ENCODE peak calls at places on chromosomes 1 and 21, in seven cellular contexts. P is HCT116; B is CD4-positive, alpha-beta memory T cell; S is astrocyte; K is endodermal cell; F is tibial artery; I is heart right ventricle. R is an unnamed sample.

GRCh38 chr1:216095400-216095799 is 327.8 kb downstream of the USH2A start:
- DNase-seq in S (no peak), I (no peak), F (no peak), K (peak; percentile 90), B (no peak), P (no peak), R (no peak)

GRCh38 chr1:94020764-94021579 is 100.0 kb downstream of the ABCA4 start:
- DNase-seq in P (no peak), F (no peak), K (peak; percentile 69), B (no peak), S (peak; percentile 100), I (no peak), R (no peak)

GRCh38 chr1:180603850-180604226 is 28.0 kb upstream of the XPR1 start:
- DNase-seq in F (no peak), K (no peak), I (no peak), P (no peak), B (no peak), S (no peak), R (no peak)

GRCh38 chr1:112312879-112313278 is 83.1 kb upstream of the CTTNBP2NL start:
- DNase-seq in I (no peak), S (no peak), K (peak; percentile 71), F (no peak), B (no peak), P (no peak), R (no peak)

GRCh38 chr1:96487961-96488360 is 233.6 kb upstream of the PTBP2 start:
- DNase-seq in P (no peak), F (peak; percentile 65), K (no peak), S (no peak), B (no peak), I (no peak), R (no peak)

GRCh38 chr1:101592861-101593260 is 356.0 kb downstream of the S1PR1 start:
- DNase-seq in K (no peak), S (peak; percentile 85), B (no peak), I (no peak), P (no peak), F (no peak), R (no peak)

GRCh38 chr1:245166471-245166885 is 11.7 kb downstream of the KIF26B start:
- DNase-seq in S (no peak), K (peak; percentile 53), F (no peak), P (no peak), B (no peak), I (no peak), R (no peak)

GRCh38 chr1:222028694-222029093 is 286.8 kb upstream of the DUSP10 start:
- DNase-seq in P (no peak), F (no peak), S (no peak), I (no peak), B (no peak), K (no peak), R (no peak)

GRCh38 chr21:45265721-45266517 is 21.8 kb downstream of the POFUT2 start:
- DNase-seq in I (no peak), P (no peak), S (no peak), B (no peak), F (peak; percentile 59), K (peak; percentile 31), R (no peak)

GRCh38 chr1:52056937-52057231 is 789 bp downstream of the BTF3L4 start:
- DNase-seq in S (peak; percentile 30), B (no peak), F (no peak), P (no peak), K (no peak), I (no peak), R (no peak)

DNA sequence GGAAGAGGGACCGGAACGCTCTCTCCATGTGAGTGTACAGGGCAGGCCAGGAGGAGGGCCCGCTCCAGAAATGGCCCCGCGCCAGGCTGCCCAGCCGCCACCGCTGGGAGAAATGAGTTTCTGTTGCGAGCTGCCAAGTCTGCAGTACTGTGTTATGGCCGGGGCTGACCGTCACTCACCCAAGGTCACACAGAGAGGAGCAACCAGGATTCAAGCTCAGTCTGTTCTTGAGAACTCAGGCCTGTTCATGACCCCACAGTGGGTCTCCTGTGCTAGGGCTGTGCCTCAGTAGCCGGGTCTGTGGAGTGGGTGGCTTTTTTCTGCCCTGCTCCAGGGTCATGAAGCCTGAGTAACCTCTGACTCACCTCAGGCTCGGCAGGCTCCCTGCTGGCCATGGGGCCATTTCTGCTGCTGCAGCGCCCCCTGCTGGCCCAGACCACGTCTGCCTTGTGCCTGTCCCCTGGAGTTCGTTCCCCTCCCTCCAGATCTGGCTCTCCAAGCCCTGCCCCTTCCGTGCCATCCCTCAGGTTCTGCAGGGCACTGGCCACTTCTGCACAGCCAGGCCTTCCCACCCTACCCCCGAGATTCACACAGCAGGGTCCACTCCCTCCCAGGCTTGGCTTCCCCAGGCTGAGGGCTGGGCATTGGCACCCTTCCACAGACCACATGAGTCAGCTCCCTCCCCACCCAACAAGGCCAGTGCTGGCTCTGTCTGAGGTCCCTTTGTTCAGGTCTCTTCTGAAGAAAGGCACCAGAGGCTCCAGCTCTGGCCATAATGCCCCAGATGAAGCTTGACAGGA is 51.8 kb downstream of the EDN2 start:
- DNase-seq in S (peak; percentile 87), I (peak; percentile 87), F (peak; percentile 92), B (peak; percentile 31), K (peak; percentile 98), P (peak; percentile 75), R (peak; percentile 65)
- H3K4me3 ChIP-seq in S (no peak overlapping the region), I (no peak overlapping the region), F (no peak overlapping the region), B (no peak overlapping the region), K (no peak overlapping the region), P (peak overlapping the region; percentile 28), R (no peak overlapping the region)

DNA sequence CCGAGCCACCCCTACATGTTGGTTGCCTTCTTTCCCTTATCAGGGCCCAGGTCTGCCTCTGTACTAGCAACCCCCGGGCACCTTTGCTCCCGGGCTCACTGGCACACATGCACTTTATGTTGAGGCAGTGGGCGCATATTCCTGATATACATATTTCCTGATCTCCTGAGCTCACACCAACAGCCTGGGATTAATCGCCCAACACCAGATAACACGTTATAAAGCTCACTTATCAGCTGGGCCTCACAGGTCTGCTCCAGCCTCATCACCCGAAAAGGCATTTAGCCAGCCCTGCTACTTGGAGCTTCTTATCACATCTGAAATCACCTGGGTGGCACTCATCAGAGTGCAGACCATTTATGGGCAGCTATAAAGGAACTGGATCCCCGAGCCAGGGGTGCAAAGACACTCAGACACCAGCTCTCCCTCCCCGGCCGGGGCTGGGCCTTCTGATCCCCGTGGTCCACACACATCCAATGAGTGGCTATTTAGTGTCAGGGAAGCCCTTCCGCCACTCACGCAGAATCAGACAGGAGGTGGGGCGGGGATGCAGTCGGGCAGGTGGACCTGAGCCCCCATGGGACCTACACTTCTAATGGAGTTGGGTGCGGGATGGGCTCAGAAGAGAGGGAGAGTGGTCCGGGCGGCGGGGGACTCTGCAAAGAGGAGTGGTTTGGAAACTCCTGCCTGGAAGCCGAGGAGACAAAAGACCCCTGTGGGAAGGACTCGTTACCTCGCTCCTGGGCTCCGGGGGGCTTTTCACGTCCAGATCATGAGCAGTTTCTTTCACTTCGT is 21.6 kb downstream of the RIPK4 start:
- DNase-seq in B (no peak), S (no peak), P (no peak), I (no peak), F (no peak), K (no peak), R (no peak)
- H3K27ac ChIP-seq in B (no peak overlapping the region), S (no peak overlapping the region), P (no peak overlapping the region), I (no peak overlapping the region), F (no peak overlapping the region), K (no peak overlapping the region), R (no peak overlapping the region)

GRCh38 chr1:208215393-208215792 is 28.8 kb downstream of the PLXNA2 start:
- DNase-seq in K (no peak), B (no peak), I (no peak), S (no peak), P (no peak), F (no peak), R (no peak)
- H3K36me3 ChIP-seq in K (peaks cover 94% of the 10 kb centered on the region), B (no peaks in the 10 kb centered on the region), I (no peaks in the 10 kb centered on the region), S (no peaks in the 10 kb centered on the region), P (no peaks in the 10 kb centered on the region), F (peaks cover 32% of the 10 kb centered on the region), R (no peaks in the 10 kb centered on the region)

GRCh38 chr1:116915182-116915611 is 5.5 kb downstream of the PTGFRN start:
- DNase-seq in P (no peak), S (peak; percentile 84), F (no peak), B (no peak), K (no peak), I (no peak), R (peak; percentile 16)
- H3K4me3 ChIP-seq in P (no peak overlapping the region), S (no peak overlapping the region), F (no peak overlapping the region), B (no peak overlapping the region), K (no peak overlapping the region), I (peak overlapping the region; percentile 24), R (peak overlapping the region; percentile 42)

GRCh38 chr1:156505679-156506298 is 5.2 kb upstream of the MEF2D start:
- DNase-seq in K (no peak), I (no peak), S (no peak), B (no peak), P (no peak), F (peak; percentile 40), R (no peak)
- H3K27ac ChIP-seq in K (peak overlapping the region; percentile 83), I (peak overlapping the region; percentile 100), S (peak overlapping the region; percentile 100), B (peak overlapping the region; percentile 94), P (peak overlapping the region; percentile 99), F (peak overlapping the region; percentile 94), R (peak overlapping the region; percentile 99)

GRCh38 chr1:156238248-156238647 is 3.7 kb upstream of the BGLAP start:
- DNase-seq in F (no peak), S (no peak), P (no peak), I (no peak), K (no peak), B (no peak), R (no peak)
- H3K36me3 ChIP-seq in F (peaks cover 95% of the 10 kb centered on the region), S (no peaks in the 10 kb centered on the region), P (peaks cover 11% of the 10 kb centered on the region), I (peaks cover 27% of the 10 kb centered on the region), K (peaks cover 53% of the 10 kb centered on the region), B (peaks cover 39% of the 10 kb centered on the region), R (no peaks in the 10 kb centered on the region)

GRCh38 chr1:32861904-32862698 is 8.6 kb downstream of the FNDC5 start:
- DNase-seq in K (no peak), F (no peak), S (no peak), B (no peak), P (no peak), I (no peak), R (no peak)
- H3K4me3 ChIP-seq in K (no peak overlapping the region), F (no peak overlapping the region), S (no peak overlapping the region), B (no peak overlapping the region), P (no peak overlapping the region), I (no peak overlapping the region), R (no peak overlapping the region)